ENCODE peak calls at places on chromosome 21, in six cellular contexts. X, K, P, D, Y and W are unnamed samples.

GRCh38 chr21:16534408-16535099 is 804.8 kb downstream of the USP25 start:
- DNase-seq in X (peak), K (no peak), P (peak), D (peak), Y (no peak), W (no peak)

GRCh38 chr21:18354947-18355346 is 48.6 kb downstream of the TMPRSS15 start:
- DNase-seq in X (no peak), K (no peak), P (no peak), D (no peak), Y (no peak), W (no peak)

GRCh38 chr21:31550070-31550469 is 109.4 kb upstream of the SOD1 start:
- DNase-seq in X (no peak), K (no peak), P (no peak), D (no peak), Y (no peak), W (no peak)

GRCh38 chr21:44286716-44287632 is 1.3 kb downstream of the AIRE start:
- DNase-seq in X (no peak), K (no peak), P (no peak), D (no peak), Y (no peak), W (no peak)

GRCh38 chr21:15289896-15290841 is 225.4 kb upstream of the NRIP1 start:
- DNase-seq in X (peak), K (no peak), P (no peak), D (peak), Y (no peak), W (peak)

GRCh38 chr21:21165063-21165645 is 166.9 kb downstream of the NCAM2 start:
- DNase-seq in X (peak), K (no peak), P (no peak), D (no peak), Y (no peak), W (no peak)

GRCh38 chr21:16457498-16457897 is 727.7 kb downstream of the USP25 start:
- DNase-seq in X (peak), K (no peak), P (no peak), D (peak), Y (no peak), W (no peak)

GRCh38 chr21:43827015-43827611 is 37.7 kb downstream of the RRP1 start:
- DNase-seq in X (no peak), K (no peak), P (peak), D (peak), Y (no peak), W (no peak)

GRCh38 chr21:43613755-43614638 is 45.3 kb downstream of the HSF2BP start:
- DNase-seq in X (no peak), K (no peak), P (no peak), D (no peak), Y (no peak), W (no peak)

GRCh38 chr21:29077651-29078090 is 4.2 kb upstream of the CCT8 start:
- DNase-seq in X (no peak), K (peak), P (peak), D (peak), Y (no peak), W (peak)

GRCh38 chr21:29091032-29091431 is 17.6 kb upstream of the CCT8 start:
- DNase-seq in X (no peak), K (no peak), P (no peak), D (no peak), Y (no peak), W (no peak)

GRCh38 chr21:16983425-16983824 is 529.4 kb upstream of the CXADR start:
- DNase-seq in X (no peak), K (no peak), P (no peak), D (no peak), Y (no peak), W (no peak)

GRCh38 chr21:23217597-23217996 is 2219.4 kb downstream of the NCAM2 start:
- DNase-seq in X (no peak), K (no peak), P (no peak), D (no peak), Y (no peak), W (no peak)

GRCh38 chr21:25756190-25756932 is 21.6 kb downstream of the GABPA start:
- DNase-seq in X (no peak), K (no peak), P (no peak), D (no peak), Y (no peak), W (no peak)

GRCh38 chr21:32096411-32096810 is 182.4 kb downstream of the MIS18A start:
- DNase-seq in X (no peak), K (no peak), P (peak), D (peak), Y (peak), W (no peak)

GRCh38 chr21:45863267-45863666 is 118.3 kb upstream of the COL6A1 start:
- DNase-seq in X (no peak), K (no peak), P (no peak), D (no peak), Y (no peak), W (no peak)

GRCh38 chr21:43283136-43283924 is 114.5 kb downstream of the CRYAA start:
- DNase-seq in X (no peak), K (no peak), P (no peak), D (no peak), Y (no peak), W (no peak)

GRCh38 chr21:23398726-23399125 is 2208.6 kb downstream of the MRPL39 start:
- DNase-seq in X (no peak), K (no peak), P (no peak), D (no peak), Y (no peak), W (no peak)

GRCh38 chr21:32448803-32449594 is 36.5 kb downstream of the EVA1C start:
- DNase-seq in X (no peak), K (no peak), P (no peak), D (no peak), Y (no peak), W (no peak)

GRCh38 chr21:34180406-34180805 is 107.0 kb downstream of the MRPS6 start:
- DNase-seq in X (no peak), K (no peak), P (no peak), D (no peak), Y (no peak), W (no peak)
- H3K4me3 ChIP-seq in X (peak), K (no peak), P (no peak), D (no peak), Y (peak), W (no peak)

GRCh38 chr21:41868062-41868710 is 11.0 kb downstream of the PRDM15 start:
- DNase-seq in X (no peak), K (no peak), P (no peak), D (no peak), Y (no peak), W (no peak)
- H3K27ac ChIP-seq in X (no peak), K (no peak), P (no peak), D (no peak), Y (no peak), W (no peak)

DNA sequence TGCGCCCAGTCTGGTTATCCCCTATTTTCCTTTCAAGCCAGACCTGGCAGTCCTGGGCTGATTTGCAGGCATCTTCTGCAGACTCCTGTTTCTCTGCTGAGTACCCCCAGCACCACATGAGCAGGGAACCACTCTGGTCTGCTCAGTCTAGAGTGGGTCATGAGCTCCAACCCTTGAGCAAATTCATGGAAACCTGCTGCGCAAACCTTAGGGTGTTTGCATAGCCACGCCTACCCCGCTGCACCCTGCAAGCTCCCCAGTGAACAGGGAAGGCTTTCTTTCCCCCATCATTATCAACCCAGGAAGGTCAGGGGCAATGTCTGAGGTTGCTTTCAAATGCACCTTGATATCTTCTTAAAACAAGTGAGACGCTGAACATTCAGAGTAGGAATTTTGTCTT is 11.0 kb upstream of the KCNE1 start:
- DNase-seq in X (no peak), K (no peak), P (no peak), D (no peak), Y (no peak), W (peak)
- H3K4me3 ChIP-seq in X (no peak), K (no peak), P (no peak), D (no peak), Y (no peak), W (no peak)

GRCh38 chr21:39385299-39386145 is 36.6 kb upstream of the HMGN1 start:
- DNase-seq in X (peak), K (peak), P (peak), D (peak), Y (no peak), W (peak)
- H3K27ac ChIP-seq in X (peak), K (peak), P (peak), D (peak), Y (no peak), W (peak)

DNA sequence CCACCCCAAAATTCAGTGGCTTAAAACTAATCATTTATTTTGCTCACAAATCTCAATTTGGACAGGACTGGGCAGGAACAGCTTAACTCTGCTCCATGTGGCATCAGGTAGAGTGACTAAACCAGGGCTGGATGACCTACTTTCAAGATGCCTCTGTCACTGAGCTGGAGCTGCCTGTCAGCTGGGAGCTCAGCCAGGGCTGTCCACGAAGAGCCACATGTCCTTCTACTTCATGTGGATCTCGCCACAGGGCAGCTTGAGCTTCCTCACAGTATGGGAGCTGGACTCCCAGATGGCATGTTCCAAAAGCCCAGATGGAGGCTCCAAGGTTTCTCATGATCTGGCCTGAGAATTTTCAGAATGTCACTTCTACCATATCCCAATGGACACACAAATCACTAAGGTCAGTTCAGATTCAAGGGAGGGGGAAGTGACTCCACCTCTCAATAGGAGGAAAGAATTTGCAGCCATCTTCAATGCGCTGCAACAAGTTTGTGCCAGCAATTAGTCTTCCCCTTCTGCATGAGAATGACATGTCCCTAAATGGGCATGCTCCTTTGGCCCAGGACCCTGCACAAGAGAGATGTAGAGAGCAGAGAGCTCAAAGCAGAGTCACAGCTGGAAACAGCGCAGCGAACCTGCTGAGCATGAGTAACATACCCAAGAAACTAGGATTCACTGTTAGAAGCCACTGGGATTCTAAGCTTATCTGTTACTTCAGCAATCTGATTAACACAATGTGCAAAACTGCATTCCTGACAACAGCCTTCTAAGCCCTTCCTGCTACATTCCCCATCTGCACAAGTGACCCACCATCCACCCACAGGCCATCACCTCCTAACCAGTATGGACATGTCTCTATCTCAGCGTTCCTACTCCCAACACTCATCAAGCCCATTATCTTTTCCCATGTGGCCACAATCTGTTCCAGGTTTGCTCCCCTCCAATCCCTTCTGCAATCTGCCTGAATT is 17.0 kb downstream of the HLCS start:
- DNase-seq in X (no peak), K (no peak), P (no peak), D (no peak), Y (no peak), W (no peak)
- H3K4me3 ChIP-seq in X (no peak), K (no peak), P (no peak), D (no peak), Y (no peak), W (no peak)

DNA sequence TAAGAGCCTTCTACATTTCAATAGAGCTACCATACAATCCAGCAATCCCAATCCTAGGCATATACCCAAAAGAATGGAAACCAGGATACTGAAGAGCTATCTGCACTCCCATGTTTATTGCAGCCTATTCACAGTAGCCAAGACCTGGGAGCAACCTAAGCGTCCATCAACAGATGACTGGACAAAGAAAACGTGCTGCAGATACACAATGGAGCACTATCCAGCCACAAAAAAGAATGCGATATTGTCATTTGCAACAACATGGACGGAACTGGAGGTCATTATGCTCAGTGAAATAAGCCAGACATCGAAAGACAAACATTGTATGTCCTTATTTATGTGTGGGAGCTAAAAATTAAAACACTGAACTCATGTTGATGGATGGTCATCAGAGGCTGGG is 115.3 kb downstream of the HLCS start:
- DNase-seq in X (no peak), K (no peak), P (no peak), D (no peak), Y (no peak), W (no peak)
- H3K27ac ChIP-seq in X (no peak), K (no peak), P (peak), D (no peak), Y (no peak), W (no peak)

GRCh38 chr21:33938381-33938780 is 22.8 kb upstream of the ATP5PO start:
- DNase-seq in X (no peak), K (no peak), P (no peak), D (no peak), Y (no peak), W (no peak)
- H3K4me3 ChIP-seq in X (no peak), K (no peak), P (no peak), D (no peak), Y (no peak), W (no peak)

GRCh38 chr21:34881894-34882371 is 167.2 kb downstream of the RUNX1 start:
- DNase-seq in X (no peak), K (no peak), P (peak), D (no peak), Y (no peak), W (no peak)
- H3K27ac ChIP-seq in X (no peak), K (no peak), P (peak), D (no peak), Y (no peak), W (peak)